ENCODE peak calls at places on chromosome 13, in eight cellular contexts. I, V, T, E, A, M, D and F are unnamed samples.

GRCh38 chr13:47549219-47549752 is 451.8 kb downstream of the SUCLA2 start:
- DNase-seq in V (peak; percentile 11), D (no peak), I (no peak), T (no peak), A (no peak), M (no peak), E (no peak), F (no peak)

GRCh38 chr13:99528547-99528946 is 27.3 kb downstream of the TM9SF2 start:
- DNase-seq in M (peak; percentile 47), V (no peak), D (no peak), I (no peak), E (no peak), T (no peak), A (no peak), F (no peak)

GRCh38 chr13:99062593-99062992 is 84.7 kb upstream of the DOCK9 start:
- DNase-seq in I (no peak), D (no peak), M (no peak), V (no peak), A (no peak), E (peak; percentile 22), T (no peak), F (peak; percentile 55)

GRCh38 chr13:46717275-46717674 is 79.7 kb downstream of the ESD start:
- DNase-seq in M (no peak), D (no peak), T (no peak), V (no peak), E (no peak), A (no peak), I (no peak), F (no peak)

GRCh38 chr13:24745861-24746617 is 17.9 kb upstream of the RNF17 start:
- DNase-seq in M (no peak), V (no peak), I (no peak), A (no peak), D (no peak), E (no peak), T (no peak), F (peak; percentile 34)

GRCh38 chr13:39317284-39317683 is 279.0 kb downstream of the NHLRC3 start:
- DNase-seq in I (no peak), M (no peak), A (no peak), E (peak; percentile 31), T (no peak), D (no peak), V (peak; percentile 86), F (no peak)

GRCh38 chr13:36966404-36966803 is 32.7 kb downstream of the ALG5 start:
- DNase-seq in A (no peak), V (peak; percentile 3), E (no peak), D (no peak), I (no peak), M (no peak), T (no peak), F (no peak)

GRCh38 chr13:48397744-48398143 is 15.2 kb downstream of the LPAR6 start:
- DNase-seq in E (no peak), V (no peak), D (no peak), T (no peak), M (no peak), I (no peak), A (no peak), F (no peak)

GRCh38 chr13:95002968-95003813 is 290.8 kb upstream of the SOX21 start:
- DNase-seq in I (no peak), A (no peak), V (no peak), T (no peak), D (no peak), M (no peak), E (no peak), F (no peak)

GRCh38 chr13:42794572-42795275 is 13.3 kb downstream of the FAM216B start:
- DNase-seq in T (no peak), M (no peak), D (no peak), I (no peak), E (no peak), V (no peak), A (no peak), F (no peak)

GRCh38 chr13:20713751-20714150 is 10.3 kb downstream of the IL17D start:
- DNase-seq in M (no peak), I (peak; percentile 77), D (no peak), V (peak; percentile 70), A (no peak), E (no peak), T (no peak), F (no peak)

GRCh38 chr13:48437381-48437780 is 24.5 kb upstream of the LPAR6 start:
- DNase-seq in M (no peak), D (no peak), I (no peak), A (no peak), V (peak; percentile 76), T (no peak), E (peak; percentile 43), F (no peak)

GRCh38 chr13:97485328-97485727 is 51.4 kb downstream of the RAP2A start:
- DNase-seq in V (no peak), I (no peak), T (no peak), M (no peak), A (no peak), D (no peak), E (no peak), F (no peak)

GRCh38 chr13:58855283-58855682 is 1223.7 kb downstream of the PCDH17 start:
- DNase-seq in V (no peak), D (no peak), T (no peak), I (no peak), M (no peak), A (no peak), E (no peak), F (no peak)

GRCh38 chr13:40596484-40596883 is 70.0 kb downstream of the FOXO1 start:
- DNase-seq in I (no peak), D (no peak), A (no peak), E (no peak), T (no peak), M (no peak), V (no peak), F (no peak)

GRCh38 chr13:102902789-102903347 is 57.0 kb downstream of the ERCC5 start:
- DNase-seq in M (no peak), D (no peak), E (no peak), I (no peak), A (no peak), V (no peak), T (no peak), F (no peak)

GRCh38 chr13:44198826-44199225 is 174.8 kb upstream of the SERP2 start:
- DNase-seq in E (no peak), A (no peak), M (no peak), T (no peak), V (no peak), D (no peak), I (no peak), F (no peak)

GRCh38 chr13:112931028-112931934 is 37.7 kb upstream of the MCF2L start:
- DNase-seq in T (no peak), A (peak; percentile 46), E (no peak), I (no peak), D (no peak), M (no peak), V (peak; percentile 72), F (peak; percentile 69)
- TF ChIP-seq CTCF in T (peak; percentile 13), A (peak; percentile 43), E (no peak), I (peak; percentile 64), D (peak; percentile 60), M (no peak), V (peak; percentile 68), F (no peak)

GRCh38 chr13:50080856-50081105 is 65.5 kb downstream of the KCNRG start:
- DNase-seq in E (no peak), T (no peak), M (no peak), V (peak; percentile 31), I (peak; percentile 18), D (no peak), A (no peak), F (no peak)

GRCh38 chr13:50081899-50082425 is 66.7 kb downstream of the KCNRG start:
- DNase-seq in V (peak; percentile 98), D (peak; percentile 98), T (peak; percentile 92), E (peak; percentile 95), I (peak; percentile 99), A (peak; percentile 98), M (peak; percentile 94), F (peak; percentile 99)

GRCh38 chr13:50080158-50080855 is 65.1 kb downstream of the KCNRG start:
- DNase-seq in M (no peak), E (no peak), I (peak; percentile 22), T (no peak), V (peak; percentile 52), A (no peak), D (no peak), F (peak; percentile 22)

GRCh38 chr13:50081106-50081898 is 66.1 kb downstream of the KCNRG start:
- DNase-seq in E (peak; percentile 41), M (peak; percentile 33), A (no peak), V (no peak), T (no peak), I (no peak), D (peak; percentile 48), F (peak; percentile 51)

DNA sequence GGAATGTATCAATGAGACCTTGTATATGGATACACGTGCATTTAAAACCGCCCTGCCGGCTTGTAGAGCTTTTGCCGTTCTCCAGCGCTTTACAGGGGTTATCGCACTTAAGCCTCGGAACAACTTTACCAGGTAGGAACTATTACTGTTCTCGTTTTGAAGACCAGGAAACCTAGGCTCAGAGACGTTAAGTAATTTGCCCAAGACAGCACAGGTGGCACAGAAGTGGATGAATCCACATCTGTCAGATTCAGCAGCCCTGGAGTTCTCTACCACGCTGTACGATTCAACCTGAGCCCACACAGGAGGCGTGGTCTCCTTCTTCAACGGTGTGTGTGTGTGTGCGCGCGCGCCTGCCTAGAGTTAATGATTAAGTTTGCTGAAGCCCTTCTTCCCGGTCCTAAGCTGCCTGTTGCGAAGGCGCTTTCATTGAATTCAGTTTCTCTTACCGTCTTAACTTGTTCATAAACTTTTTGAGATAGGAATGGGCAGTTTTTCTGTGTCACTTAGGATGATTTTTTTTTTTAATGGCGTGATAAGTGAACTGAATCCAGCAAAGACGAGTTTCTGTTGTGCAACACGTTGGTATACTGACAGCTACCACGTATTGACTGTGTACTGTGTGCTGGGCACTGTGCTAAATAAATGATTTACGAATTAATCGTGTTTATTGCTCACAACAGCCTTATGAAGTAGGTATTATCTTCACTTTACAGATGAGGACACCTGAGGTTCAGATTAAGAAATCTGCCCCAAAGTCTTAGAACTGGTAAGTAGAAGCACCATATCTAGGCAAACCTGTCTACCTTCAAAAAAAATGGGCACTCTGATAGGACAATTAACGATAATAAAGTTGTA is 67.4 kb downstream of the KCNRG start:
- DNase-seq in E (peak; percentile 27), M (peak; percentile 77), T (no peak), V (peak; percentile 68), I (peak; percentile 55), A (peak; percentile 79), D (peak; percentile 77), F (peak; percentile 60)
- TF ChIP-seq CTCF in E (no peak), M (no peak), T (no peak), V (no peak), I (no peak), A (no peak), D (no peak), F (no peak)

GRCh38 chr13:87280139-87280538 is 391.0 kb upstream of the SLITRK5 start:
- DNase-seq in D (no peak), I (no peak), M (no peak), A (no peak), V (no peak), T (no peak), E (no peak), F (no peak)
- TF ChIP-seq CTCF in D (no peak), I (no peak), M (no peak), A (no peak), V (peak; percentile 11), T (no peak), E (no peak), F (no peak)

DNA sequence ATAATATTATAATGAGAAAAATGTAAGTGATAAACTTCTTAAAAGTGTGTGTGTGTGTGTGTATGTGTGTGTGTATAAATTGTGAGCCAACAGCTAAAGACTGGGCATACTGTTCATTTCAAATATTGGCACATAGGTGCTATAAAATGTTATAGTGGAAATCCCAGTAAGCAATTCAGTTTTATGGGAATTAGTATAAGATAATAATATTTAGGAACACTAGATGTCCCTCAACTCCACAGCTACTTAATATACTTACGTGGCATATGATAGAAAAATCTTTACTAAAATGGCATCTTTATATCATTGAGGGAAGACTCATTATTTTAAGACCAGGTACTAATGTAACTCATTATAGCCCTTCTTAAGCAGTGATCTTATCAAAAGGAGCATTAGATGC is 266.3 kb downstream of the MAB21L1 start:
- DNase-seq in M (no peak), I (no peak), D (no peak), E (no peak), T (no peak), A (no peak), V (peak; percentile 37), F (no peak)
- TF ChIP-seq CTCF in M (no peak), I (peak; percentile 52), D (no peak), E (no peak), T (no peak), A (no peak), V (peak; percentile 24), F (no peak)